ENCODE peak calls at places on chromosomes 7 and 10, in eight cellular contexts. G is breast epithelium, T is HCT116, K is stomach, L is prostate gland, W is Panc1, R is endothelial cell of umbilical vein, Y is transverse colon. S is an unnamed sample.
A peak's percentile ranks its signal among the peaks of the same experiment; 100 is the strongest.

GRCh38 chr10:29305031-29305335 is 16.1 kb downstream of the LYZL1 start:
- DNase-seq in G (no peak), T (no peak), K (no peak), L (no peak), W (no peak), R (no peak), Y (no peak), S (no peak)

GRCh38 chr7:115951547-115951946 is 79.0 kb downstream of the TFEC start:
- DNase-seq in G (no peak), T (no peak), K (no peak), L (no peak), W (no peak), R (no peak), Y (no peak), S (no peak)

GRCh38 chr10:13659887-13660544 is 73.3 kb downstream of the PRPF18 start:
- DNase-seq in G (peak; percentile 62), T (no peak), K (peak; percentile 64), L (peak; percentile 30), W (no peak), R (peak; percentile 59), Y (peak; percentile 59), S (no peak)

GRCh38 chr10:79024296-79024695 is 44.5 kb upstream of the ZMIZ1 start:
- DNase-seq in G (no peak), T (no peak), K (no peak), L (no peak), W (no peak), R (no peak), Y (no peak), S (peak; percentile 59)

GRCh38 chr7:22154130-22154529 is 202.8 kb downstream of the RAPGEF5 start:
- DNase-seq in G (no peak), T (no peak), K (no peak), L (no peak), W (no peak), R (peak; percentile 63), Y (no peak), S (no peak)

GRCh38 chr7:8221603-8222002 is 40.4 kb downstream of the ICA1 start:
- DNase-seq in G (no peak), T (no peak), K (no peak), L (no peak), W (no peak), R (no peak), Y (no peak), S (no peak)

GRCh38 chr7:16524332-16524731 is 2.3 kb upstream of the LRRC72 start:
- DNase-seq in G (no peak), T (no peak), K (no peak), L (no peak), W (no peak), R (no peak), Y (no peak), S (no peak)

GRCh38 chr10:74859546-74859945 is 33.1 kb downstream of the KAT6B start:
- DNase-seq in G (no peak), T (no peak), K (no peak), L (no peak), W (no peak), R (no peak), Y (no peak), S (no peak)

GRCh38 chr10:124648738-124649137 is 95.4 kb downstream of the FAM53B start:
- DNase-seq in G (no peak), T (no peak), K (peak; percentile 55), L (no peak), W (no peak), R (peak; percentile 84), Y (peak; percentile 64), S (no peak)

GRCh38 chr7:102431617-102432298 is 1.6 kb upstream of the ORAI2 start:
- DNase-seq in G (no peak), T (no peak), K (no peak), L (peak; percentile 58), W (no peak), R (no peak), Y (peak; percentile 66), S (no peak)

GRCh38 chr10:65501259-65501658 is 1424.6 kb upstream of the LRRTM3 start:
- DNase-seq in G (no peak), T (no peak), K (no peak), L (no peak), W (no peak), R (no peak), Y (no peak), S (no peak)

GRCh38 chr7:70704921-70705346 is 427.0 kb upstream of the GALNT17 start:
- DNase-seq in G (no peak), T (no peak), K (no peak), L (no peak), W (no peak), R (peak; percentile 23), Y (no peak), S (no peak)

GRCh38 chr10:128631801-128632241 is 505.6 kb upstream of the MKI67 start:
- DNase-seq in G (no peak), T (peak; percentile 35), K (no peak), L (no peak), W (no peak), R (no peak), Y (no peak), S (peak; percentile 43)

GRCh38 chr10:69346776-69347175 is 68.5 kb downstream of the HK1 start:
- DNase-seq in G (no peak), T (no peak), K (no peak), L (no peak), W (no peak), R (no peak), Y (no peak), S (no peak)

GRCh38 chr7:150420987-150421674 is 29.3 kb upstream of the GIMAP8 start:
- DNase-seq in G (peak; percentile 84), T (peak; percentile 77), K (peak; percentile 90), L (peak; percentile 74), W (peak; percentile 71), R (peak; percentile 80), Y (peak; percentile 89), S (peak; percentile 83)

GRCh38 chr7:88219781-88220747 is at the start of gene SRI:
- DNase-seq in G (peak; percentile 75), T (peak; percentile 61), K (peak; percentile 89), L (peak; percentile 81), W (peak; percentile 64), R (peak; percentile 88), Y (peak; percentile 91), S (peak; percentile 91)

GRCh38 chr7:35647171-35647574 is 47.8 kb downstream of the HERPUD2 start:
- DNase-seq in G (no peak), T (no peak), K (no peak), L (no peak), W (no peak), R (peak; percentile 24), Y (peak; percentile 8), S (no peak)

GRCh38 chr7:130951976-130952313 is 217.9 kb upstream of the KLF14 start:
- DNase-seq in G (no peak), T (no peak), K (no peak), L (no peak), W (no peak), R (no peak), Y (no peak), S (no peak)
- H3K4me3 ChIP-seq in G (no peak overlapping the region), T (no peak overlapping the region), K (no peak overlapping the region), L (no peak overlapping the region), W (no peak overlapping the region), R (no peak overlapping the region), Y (no peak overlapping the region), S (no peak overlapping the region)

DNA sequence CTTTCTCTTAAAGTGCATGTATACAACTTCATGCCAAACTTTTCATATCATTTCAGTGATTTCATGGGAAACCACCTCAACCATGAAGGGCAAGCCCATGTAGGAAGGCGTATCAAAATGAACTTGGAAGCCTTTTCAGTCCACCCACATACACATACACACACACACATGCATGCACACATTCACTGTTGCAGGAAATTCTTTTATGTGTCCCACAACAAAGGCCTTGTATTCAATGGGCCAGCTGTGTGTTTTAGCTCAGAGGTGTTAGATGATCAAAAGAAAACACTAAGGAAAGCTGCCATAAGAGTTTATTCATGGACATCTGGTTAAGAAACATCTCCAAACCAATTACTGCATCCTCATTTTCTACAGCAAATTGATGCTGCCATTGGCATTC is 74.5 kb upstream of the STK17A start:
- DNase-seq in G (no peak), T (no peak), K (no peak), L (no peak), W (no peak), R (no peak), Y (no peak), S (no peak)
- TF ChIP-seq POLR2AphosphoS5 in G (no peak), T (no peak), K (no peak), L (no peak), W (no peak), R (no peak), Y (no peak), S (no peak)

DNA sequence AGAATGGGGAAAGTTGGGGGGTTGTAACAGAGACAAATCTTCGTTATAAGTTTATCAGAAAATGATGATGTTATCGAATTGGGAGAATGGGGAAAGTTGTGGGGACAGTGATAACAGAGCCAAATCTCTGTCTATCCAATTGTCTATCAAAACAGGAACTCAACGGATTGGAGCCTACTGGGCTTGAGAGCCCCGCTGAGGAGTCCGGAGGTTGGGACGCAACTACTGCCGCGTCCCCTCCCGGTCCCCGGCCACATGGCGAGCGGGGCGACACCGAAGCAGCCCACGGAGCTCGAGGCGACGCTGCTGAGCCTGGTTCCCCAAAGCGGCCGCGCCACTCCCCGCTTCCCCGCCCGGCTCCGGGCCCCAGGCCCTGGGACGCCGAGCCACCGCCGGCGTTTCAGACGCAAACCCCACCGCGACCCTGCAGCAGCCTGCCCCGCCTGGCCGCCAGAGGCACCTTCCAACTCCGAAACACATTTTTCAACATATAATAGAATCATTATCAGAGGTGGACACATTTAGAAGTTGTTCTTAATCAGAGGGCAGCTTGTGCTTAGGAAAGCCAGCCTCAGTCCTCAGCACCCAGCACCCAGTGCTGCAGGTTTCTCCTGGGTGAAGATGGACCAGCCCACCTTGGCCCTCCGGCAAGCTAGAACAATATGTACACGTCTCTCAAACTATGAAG is 13.8 kb upstream of the RALA start:
- DNase-seq in G (no peak), T (no peak), K (no peak), L (no peak), W (no peak), R (peak; percentile 59), Y (no peak), S (no peak)
- H3K4me3 ChIP-seq in G (peak overlapping the region; percentile 44), T (no peak overlapping the region), K (peak overlapping the region; percentile 48), L (peak overlapping the region; percentile 19), W (no peak overlapping the region), R (peak overlapping the region; percentile 25), Y (peak overlapping the region; percentile 28), S (peak overlapping the region; percentile 46)

DNA sequence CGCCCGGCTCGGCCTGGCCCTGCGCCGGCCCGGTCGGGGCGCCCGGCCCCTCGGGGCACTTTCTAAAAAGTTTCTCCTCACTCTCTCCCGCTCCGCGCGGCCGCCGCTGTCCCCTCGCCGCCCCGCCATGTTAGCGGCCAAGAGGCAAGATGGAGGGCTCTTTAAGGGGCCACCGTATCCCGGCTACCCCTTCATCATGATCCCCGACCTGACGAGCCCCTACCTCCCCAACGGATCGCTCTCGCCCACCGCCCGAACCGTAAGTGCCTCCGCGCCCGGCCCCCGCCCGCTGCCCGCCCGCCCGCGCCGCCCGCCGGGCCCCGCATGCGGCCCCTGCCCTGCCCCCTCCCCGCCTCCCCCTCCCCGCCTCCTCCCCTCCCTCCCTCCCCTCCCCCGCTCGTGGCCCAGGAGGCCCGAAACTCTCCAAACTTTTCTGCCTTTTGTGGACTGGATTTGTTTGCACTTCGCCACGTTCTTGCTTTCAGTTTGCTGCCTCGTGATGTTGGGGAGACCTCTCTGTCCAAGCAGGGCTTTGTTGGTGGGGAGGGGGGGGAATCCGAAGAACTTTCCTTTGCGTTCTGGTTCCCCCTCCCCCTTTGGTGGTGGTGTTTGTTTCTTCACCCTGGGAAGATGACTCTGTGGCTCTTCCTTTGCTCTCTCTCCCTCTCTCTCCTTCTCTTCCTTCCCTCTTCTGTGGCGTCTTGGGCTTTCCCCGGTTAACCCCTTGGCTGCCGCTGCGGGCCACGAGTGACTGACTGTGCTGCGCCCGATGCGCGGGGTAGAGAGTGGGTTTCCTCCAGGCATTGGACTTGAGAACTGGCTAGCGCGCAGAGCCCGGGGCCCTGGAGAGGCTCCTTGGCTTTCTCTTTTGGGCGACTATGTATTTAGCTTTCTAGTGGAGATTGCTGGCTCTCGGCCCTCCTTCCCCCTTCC is 1.6 kb downstream of the TCF7L2 start:
- DNase-seq in G (peak; percentile 61), T (peak; percentile 72), K (peak; percentile 55), L (peak; percentile 46), W (no peak), R (peak; percentile 74), Y (peak; percentile 67), S (peak; percentile 83)
- TF ChIP-seq POLR2AphosphoS5 in G (peak; percentile 71), T (peak; percentile 61), K (no peak), L (peak; percentile 60), W (peak; percentile 68), R (no peak), Y (peak; percentile 69), S (no peak)